ENCODE peak calls at places on chromosome 14, in eight cellular contexts. Q, P, L, A, D, J, E and W are unnamed samples.
A peak's percentile ranks its signal among the peaks of the same experiment; 100 is the strongest.

GRCh38 chr14:92651793-92652382 is 96.5 kb downstream of the LGMN start:
- DNase-seq in Q (peak; percentile 67), P (peak; percentile 83), L (peak; percentile 39), A (no peak), D (no peak), J (no peak), E (no peak), W (no peak)

GRCh38 chr14:77148510-77149231 is 7.1 kb upstream of the ZDHHC22 start:
- DNase-seq in Q (no peak), P (no peak), L (no peak), A (no peak), D (no peak), J (no peak), E (no peak), W (peak; percentile 15)

GRCh38 chr14:70714055-70714550 is 72.4 kb downstream of the TTC9 start:
- DNase-seq in Q (peak; percentile 41), P (no peak), L (no peak), A (peak; percentile 66), D (peak; percentile 69), J (peak; percentile 3), E (no peak), W (peak; percentile 63)

GRCh38 chr14:94689218-94689984 is 77.2 kb downstream of the SERPINA3 start:
- DNase-seq in Q (peak; percentile 64), P (no peak), L (peak; percentile 19), A (peak; percentile 53), D (peak; percentile 60), J (no peak), E (peak; percentile 86), W (peak; percentile 33)

GRCh38 chr14:71803539-71804260 is 128.5 kb upstream of the RGS6 start:
- DNase-seq in Q (no peak), P (no peak), L (no peak), A (peak; percentile 74), D (peak; percentile 24), J (peak; percentile 78), E (no peak), W (no peak)

GRCh38 chr14:74459289-74459946 is 33.4 kb upstream of the SYNDIG1L start:
- DNase-seq in Q (no peak), P (no peak), L (peak; percentile 8), A (peak; percentile 51), D (peak; percentile 65), J (peak; percentile 70), E (no peak), W (peak; percentile 75)

GRCh38 chr14:69093551-69094421 is 59.1 kb downstream of the DCAF5 start:
- DNase-seq in Q (no peak), P (no peak), L (no peak), A (peak; percentile 78), D (peak; percentile 77), J (peak; percentile 30), E (no peak), W (peak; percentile 37)

GRCh38 chr14:105045710-105046326 is 19.4 kb downstream of the GPR132 start:
- DNase-seq in Q (peak; percentile 89), P (peak; percentile 91), L (peak; percentile 90), A (peak; percentile 78), D (peak; percentile 85), J (peak; percentile 64), E (peak; percentile 91), W (peak; percentile 74)

GRCh38 chr14:61387076-61387475 is 65.7 kb downstream of the PRKCH start:
- DNase-seq in Q (no peak), P (no peak), L (no peak), A (no peak), D (no peak), J (no peak), E (no peak), W (no peak)

GRCh38 chr14:103501041-103501870 is 21.4 kb downstream of the CKB start:
- DNase-seq in Q (no peak), P (no peak), L (no peak), A (no peak), D (no peak), J (no peak), E (no peak), W (no peak)

DNA sequence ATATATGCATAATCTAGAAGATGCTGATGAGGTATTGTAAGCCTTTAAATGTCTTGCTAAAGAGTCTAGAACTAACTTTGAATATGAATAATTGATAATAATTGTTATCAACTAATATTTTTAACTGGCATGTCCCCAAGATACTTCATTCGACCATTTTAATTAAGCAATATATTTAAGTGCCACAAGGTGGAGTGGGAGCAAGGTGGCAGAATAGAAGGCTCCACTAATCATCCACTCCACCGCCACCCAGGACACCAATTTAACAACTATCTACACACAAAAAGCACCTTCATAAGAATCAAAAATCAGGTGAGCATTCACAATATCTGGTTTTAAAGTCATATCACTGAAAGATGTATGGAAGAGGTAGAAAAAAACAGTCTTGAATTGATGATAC is 409.6 kb downstream of the SEC23A start:
- DNase-seq in Q (no peak), P (no peak), L (no peak), A (no peak), D (no peak), J (no peak), E (no peak), W (no peak)
- TF ChIP-seq CTCF in Q (no peak), P (no peak), L (no peak), A (no peak), D (no peak), J (no peak), E (no peak), W (no peak)

GRCh38 chr14:33611405-33612183 is 339.3 kb downstream of the EGLN3 start:
- DNase-seq in Q (no peak), P (no peak), L (no peak), A (peak; percentile 29), D (peak; percentile 58), J (no peak), E (no peak), W (peak; percentile 35)
- TF ChIP-seq CTCF in Q (no peak), P (no peak), L (no peak), A (no peak), D (no peak), J (no peak), E (no peak), W (no peak)

GRCh38 chr14:21768116-21768874 is 94.7 kb upstream of the OR4E1 start:
- DNase-seq in Q (no peak), P (no peak), L (no peak), A (peak; percentile 8), D (peak; percentile 12), J (no peak), E (no peak), W (peak; percentile 7)
- TF ChIP-seq CTCF in Q (peak; percentile 5), P (no peak), L (peak; percentile 74), A (peak; percentile 43), D (peak; percentile 45), J (peak; percentile 49), E (no peak), W (peak; percentile 35)

GRCh38 chr14:106277503-106277902 is 751.1 kb downstream of the TMEM121 start:
- DNase-seq in Q (no peak), P (no peak), L (peak; percentile 36), A (no peak), D (no peak), J (no peak), E (no peak), W (no peak)
- TF ChIP-seq CTCF in Q (peak; percentile 11), P (peak; percentile 68), L (peak; percentile 91), A (peak; percentile 1), D (no peak), J (peak; percentile 32), E (no peak), W (no peak)

GRCh38 chr14:57576498-57576897 is 82.8 kb upstream of the CCDC198 start:
- DNase-seq in Q (no peak), P (no peak), L (no peak), A (no peak), D (no peak), J (no peak), E (no peak), W (no peak)

GRCh38 chr14:57578427-57579220 is 85.0 kb upstream of the CCDC198 start:
- DNase-seq in Q (no peak), P (no peak), L (no peak), A (no peak), D (no peak), J (no peak), E (no peak), W (no peak)

GRCh38 chr14:57573193-57573592 is 79.5 kb upstream of the CCDC198 start:
- DNase-seq in Q (no peak), P (no peak), L (no peak), A (no peak), D (no peak), J (no peak), E (no peak), W (no peak)

GRCh38 chr14:57575482-57575881 is 81.8 kb upstream of the CCDC198 start:
- DNase-seq in Q (peak; percentile 16), P (no peak), L (no peak), A (no peak), D (no peak), J (no peak), E (no peak), W (no peak)

DNA sequence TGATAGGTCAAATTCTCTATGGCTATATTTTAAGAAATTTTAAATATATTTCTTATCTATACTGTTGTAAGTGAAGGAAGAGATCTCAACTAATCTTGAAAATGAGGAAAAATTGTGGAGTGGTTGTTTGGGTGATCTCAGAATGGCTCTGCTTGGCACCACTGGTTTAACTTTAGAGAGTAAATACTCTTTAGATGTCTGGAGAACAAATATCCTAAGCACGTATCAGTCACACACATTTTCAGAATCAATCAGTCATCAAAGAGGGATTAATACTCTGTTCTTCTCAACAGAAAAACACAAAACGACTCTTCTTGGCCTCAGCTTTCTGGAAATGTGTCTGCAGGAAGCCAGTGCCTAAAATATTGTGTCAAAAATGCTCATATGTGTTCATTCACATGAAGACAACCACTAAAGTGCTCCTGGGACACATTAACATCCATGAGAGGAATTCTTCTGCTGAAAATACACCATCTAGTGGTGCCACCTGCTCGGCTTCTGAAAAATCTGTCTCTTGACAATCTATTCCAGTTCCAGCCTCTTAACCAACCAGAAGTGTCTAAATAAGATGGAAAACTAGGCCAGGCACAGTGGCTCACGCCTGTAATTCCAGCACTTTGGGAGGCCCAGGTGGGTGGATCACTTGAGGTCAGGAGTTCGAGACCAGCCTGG is 81.1 kb upstream of the CCDC198 start:
- DNase-seq in Q (no peak), P (no peak), L (no peak), A (no peak), D (no peak), J (no peak), E (no peak), W (peak; percentile 1)
- TF ChIP-seq CTCF in Q (no peak), P (no peak), L (no peak), A (peak; percentile 23), D (no peak), J (no peak), E (no peak), W (peak; percentile 12)